ENCODE peak calls at places on chromosomes 11 and 22, in nine cellular contexts. Z is foreskin fibroblast, V is kidney epithelial cell, G is colonic mucosa, R is H9, C is brain microvascular endothelial cell, F is cardiac muscle cell, A is glutamatergic neuron, K is AG10803. Y is an unnamed sample.

GRCh38 chr11:114430290-114430689 is 9.0 kb upstream of the REXO2 start:
- DNase-seq in F (no peak), C (no peak), V (no peak), R (no peak), G (no peak), A (no peak), K (no peak), Z (no peak), Y (no peak)

GRCh38 chr11:69364901-69365300 is 70.9 kb downstream of the MYEOV start:
- DNase-seq in G (no peak), K (no peak), R (no peak), C (no peak), Z (peak; percentile 67), A (no peak), V (no peak), F (no peak), Y (no peak)

GRCh38 chr11:130674686-130675085 is 226.2 kb downstream of the ADAMTS15 start:
- DNase-seq in Z (no peak), F (no peak), A (no peak), V (no peak), K (peak; percentile 43), R (no peak), C (peak; percentile 28), G (no peak), Y (no peak)

GRCh38 chr11:130801287-130802146 is 114.8 kb downstream of the SNX19 start:
- DNase-seq in G (no peak), Z (no peak), F (no peak), R (no peak), V (peak; percentile 77), A (no peak), C (peak; percentile 28), K (peak; percentile 62), Y (no peak)

GRCh38 chr11:106466441-106467190 is 389.2 kb downstream of the AASDHPPT start:
- DNase-seq in C (peak; percentile 85), F (no peak), K (peak; percentile 78), V (peak; percentile 73), A (no peak), R (no peak), G (no peak), Z (peak; percentile 77), Y (peak; percentile 78)

GRCh38 chr11:34449013-34449412 is 10.3 kb downstream of the CAT start:
- DNase-seq in K (no peak), R (no peak), Z (no peak), G (no peak), A (no peak), V (peak; percentile 21), C (peak; percentile 10), F (no peak), Y (no peak)

GRCh38 chr22:40044870-40045834 is 50.4 kb downstream of the FAM83F start:
- DNase-seq in V (no peak), K (no peak), G (peak; percentile 49), A (peak; percentile 62), F (peak; percentile 79), Z (no peak), R (peak; percentile 58), C (peak; percentile 11), Y (no peak)

GRCh38 chr11:17544181-17544622 is at the start of gene USH1C:
- DNase-seq in Z (no peak), A (peak; percentile 41), F (peak; percentile 30), V (no peak), K (no peak), R (peak; percentile 85), C (no peak), G (peak; percentile 83), Y (no peak)

GRCh38 chr22:44582016-44582415 is 84.0 kb upstream of the RTL6 start:
- DNase-seq in F (no peak), A (no peak), C (no peak), Z (no peak), K (no peak), V (no peak), R (peak; percentile 18), G (no peak), Y (no peak)

GRCh38 chr11:1557904-1558831 is 13.9 kb downstream of the DUSP8 start:
- DNase-seq in A (peak; percentile 19), F (no peak), C (peak; percentile 35), R (peak; percentile 40), Z (peak; percentile 62), K (peak; percentile 82), G (peak; percentile 83), V (peak; percentile 42), Y (peak; percentile 62)

GRCh38 chr11:77126861-77127673 is 979 bp upstream of the MYO7A start:
- DNase-seq in G (peak; percentile 70), C (no peak), F (peak; percentile 66), A (peak; percentile 79), Z (no peak), V (no peak), R (peak; percentile 72), K (no peak), Y (no peak)

GRCh38 chr11:115222218-115222862 is 281.9 kb downstream of the CADM1 start:
- DNase-seq in K (peak; percentile 86), A (no peak), C (peak; percentile 87), G (no peak), Z (peak; percentile 32), R (no peak), V (peak; percentile 93), F (no peak), Y (no peak)

GRCh38 chr11:116615211-116615865 is 157.4 kb downstream of the BUD13 start:
- DNase-seq in K (no peak), G (no peak), Z (no peak), R (no peak), V (no peak), F (no peak), C (no peak), A (no peak), Y (no peak)

GRCh38 chr22:31082606-31083376 is 1.7 kb downstream of the SMTN start:
- DNase-seq in Z (peak; percentile 65), F (peak; percentile 61), G (peak; percentile 92), C (peak; percentile 70), A (peak; percentile 64), R (peak; percentile 75), K (peak; percentile 76), V (no peak), Y (no peak)
- TF ChIP-seq CTCF in Z (peak; percentile 70), F (peak; percentile 68), G (peak; percentile 57), C (peak; percentile 81), A (peak; percentile 56), R (peak; percentile 67), K (peak; percentile 77), V (peak; percentile 66), Y (peak; percentile 72)

DNA sequence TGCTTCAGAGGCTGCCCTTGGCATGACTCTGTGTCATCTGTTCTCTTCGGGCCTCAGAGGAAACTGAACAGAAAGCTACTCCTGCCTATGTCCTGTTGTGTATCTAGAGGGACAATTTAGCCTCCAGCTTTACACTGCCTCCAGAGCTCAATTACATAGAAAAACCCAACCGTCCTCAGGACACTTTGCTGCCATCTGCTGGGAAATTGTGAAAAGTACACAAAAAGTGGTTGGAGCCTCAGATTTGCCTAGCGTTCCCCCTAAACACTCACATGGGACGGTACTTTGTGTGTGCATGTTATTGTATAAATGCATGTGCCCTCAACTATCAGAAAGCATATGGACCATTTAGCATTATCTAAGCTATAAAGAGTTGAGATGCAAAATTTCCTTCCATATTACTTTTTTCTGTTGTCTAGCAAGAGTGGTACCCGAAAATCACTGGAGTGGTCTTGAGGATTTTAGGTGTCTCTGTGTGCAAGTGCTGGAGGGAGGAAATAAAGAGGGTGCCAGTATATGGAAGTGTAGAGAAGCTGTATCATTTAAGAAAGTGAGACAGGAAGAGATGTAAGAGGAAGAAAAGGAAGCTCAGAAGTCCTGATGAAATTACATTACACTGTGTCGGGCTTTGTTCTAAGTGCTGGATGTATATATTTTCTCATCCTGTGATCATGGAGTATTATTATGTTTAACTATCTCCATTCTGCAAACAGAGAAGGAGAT is 8.7 kb upstream of the MS4A4E start:
- DNase-seq in G (no peak), V (no peak), R (peak; percentile 39), A (no peak), F (peak; percentile 56), Z (peak; percentile 0), C (peak; percentile 2), K (peak; percentile 6), Y (no peak)
- TF ChIP-seq CTCF in G (peak; percentile 42), V (no peak), R (peak; percentile 67), A (no peak), F (peak; percentile 17), Z (no peak), C (peak; percentile 15), K (peak; percentile 51), Y (peak; percentile 61)

DNA sequence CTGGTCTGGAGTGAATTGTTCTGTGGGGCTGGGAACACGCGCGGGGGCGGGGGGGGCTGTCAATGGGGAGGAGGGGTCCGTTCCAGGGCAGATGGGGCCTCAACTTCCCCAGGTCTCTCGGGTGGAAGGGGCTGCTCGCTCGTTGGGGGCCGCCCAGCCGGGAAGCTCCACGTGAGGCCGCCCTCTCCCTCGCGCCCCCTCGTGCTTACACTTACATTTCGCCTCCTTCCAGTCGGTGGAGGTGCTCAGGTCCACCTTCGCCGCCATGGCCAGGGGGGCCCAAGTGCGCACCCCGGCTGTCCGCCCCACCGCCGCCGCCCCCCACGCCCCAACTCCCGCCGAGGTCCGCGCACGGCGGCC is 451 bp downstream of the MACROD1 start:
- DNase-seq in R (no peak), C (no peak), G (peak; percentile 45), V (no peak), Z (no peak), A (peak; percentile 58), F (peak; percentile 22), K (no peak), Y (no peak)
- TF ChIP-seq CTCF in R (no peak), C (no peak), G (no peak), V (peak; percentile 17), Z (no peak), A (no peak), F (no peak), K (no peak), Y (peak; percentile 11)

GRCh38 chr11:14905104-14906033 is 13.3 kb upstream of the CYP2R1 start:
- DNase-seq in A (peak; percentile 80), V (no peak), K (peak; percentile 16), C (no peak), R (peak; percentile 90), F (peak; percentile 38), G (peak; percentile 69), Z (peak; percentile 9), Y (no peak)
- TF ChIP-seq CTCF in A (peak; percentile 86), V (peak; percentile 77), K (peak; percentile 37), C (peak; percentile 74), R (peak; percentile 34), F (peak; percentile 60), G (peak; percentile 49), Z (no peak), Y (peak; percentile 78)

GRCh38 chr22:19757985-19758895 is 2.3 kb upstream of the TBX1 start:
- DNase-seq in A (no peak), C (no peak), F (no peak), V (no peak), G (no peak), K (no peak), Z (no peak), R (peak; percentile 52), Y (no peak)

GRCh38 chr22:19755145-19755710 is 5.3 kb upstream of the TBX1 start:
- DNase-seq in F (no peak), K (no peak), G (no peak), A (no peak), R (no peak), C (no peak), Z (no peak), V (no peak), Y (no peak)

GRCh38 chr22:19755722-19756287 is 4.8 kb upstream of the TBX1 start:
- DNase-seq in A (no peak), K (no peak), G (no peak), Z (no peak), V (no peak), R (no peak), C (no peak), F (no peak), Y (no peak)

GRCh38 chr22:19757140-19757984 is 3.2 kb upstream of the TBX1 start:
- DNase-seq in Z (no peak), R (no peak), C (no peak), K (no peak), V (no peak), F (no peak), G (no peak), A (no peak), Y (no peak)

GRCh38 chr22:19756288-19757128 is 4.1 kb upstream of the TBX1 start:
- DNase-seq in R (peak; percentile 62), G (peak; percentile 49), C (no peak), K (no peak), V (no peak), F (peak; percentile 62), A (no peak), Z (no peak), Y (no peak)
- TF ChIP-seq CTCF in R (peak; percentile 61), G (peak; percentile 46), C (peak; percentile 63), K (peak; percentile 38), V (peak; percentile 52), F (peak; percentile 47), A (peak; percentile 28), Z (peak; percentile 39), Y (peak; percentile 45)